ENCODE peak calls at places on chromosome 11, in seven cellular contexts. Z is aorta, Y is HEK293T, S is T-helper 1 cell, L is hippocampal formation, C is stromal cell of bone marrow, I is NCI-H1092. H is an unnamed sample.

GRCh38 chr11:67998150-67999045 is 5.5 kb downstream of the UNC93B1 start:
- DNase-seq in S (no peak), C (no peak), Y (no peak), Z (no peak), I (no peak), L (no peak), H (no peak)

GRCh38 chr11:73388241-73389133 is 12.3 kb downstream of the RELT start:
- DNase-seq in L (no peak), S (no peak), Y (no peak), Z (peak), I (no peak), C (no peak), H (no peak)

GRCh38 chr11:30465623-30466022 is 120.5 kb downstream of the MPPED2 start:
- DNase-seq in Y (no peak), L (no peak), C (no peak), S (no peak), I (no peak), Z (no peak), H (no peak)

GRCh38 chr11:4891996-4892640 is 10.4 kb downstream of the OR51T1 start:
- DNase-seq in Z (no peak), I (no peak), C (peak), S (no peak), Y (no peak), L (no peak), H (peak)

GRCh38 chr11:64242920-64243854 is 2.3 kb downstream of the FKBP2 start:
- DNase-seq in Y (no peak), L (no peak), C (no peak), S (no peak), I (no peak), Z (no peak), H (no peak)

GRCh38 chr11:86548278-86548917 is 124.0 kb downstream of the ME3 start:
- DNase-seq in C (peak), S (no peak), I (no peak), Y (no peak), Z (no peak), L (peak), H (no peak)

GRCh38 chr11:85803920-85804319 is 7.0 kb downstream of the SYTL2 start:
- DNase-seq in Y (no peak), S (no peak), Z (no peak), L (no peak), I (no peak), C (no peak), H (no peak)

GRCh38 chr11:59680287-59681154 is 11.7 kb upstream of the PATL1 start:
- DNase-seq in S (peak), I (peak), C (peak), L (no peak), Y (peak), Z (peak), H (peak)

GRCh38 chr11:57131080-57131790 is 50.5 kb upstream of the LRRC55 start:
- DNase-seq in Z (peak), C (no peak), I (peak), S (no peak), L (no peak), Y (peak), H (no peak)

GRCh38 chr11:128456566-128457268 is 130.6 kb downstream of the ETS1 start:
- DNase-seq in Y (no peak), I (no peak), L (no peak), C (no peak), S (no peak), Z (no peak), H (no peak)

H was measured in astrocyte of the cerebellum.